ENCODE peak calls at places on chromosomes 6 and 20, in six cellular contexts. C is HepG2, E is H1, T is SK-N-SH, M is GM12878, L is K562. J is an unnamed sample.

GRCh38 chr20:31475032-31475431 is at the start of the genes DEFB124 and REM1:
- DNase-seq in E (no peak), T (peak), C (no peak), M (no peak), L (peak), J (no peak)

GRCh38 chr6:106128981-106129761 is 43.0 kb downstream of the PRDM1 start:
- DNase-seq in L (no peak), T (no peak), M (no peak), E (no peak), C (no peak), J (no peak)

GRCh38 chr20:60055740-60056139 is 97.5 kb downstream of the CDH26 start:
- DNase-seq in T (no peak), M (peak), L (no peak), C (no peak), E (no peak), J (peak)

GRCh38 chr6:133921249-133921859 is 31.7 kb upstream of the TBPL1 start:
- DNase-seq in T (peak), E (peak), L (peak), M (no peak), C (peak), J (peak)

GRCh38 chr20:35307666-35308653 is 15.7 kb upstream of the FAM83C start:
- DNase-seq in E (no peak), M (no peak), T (no peak), C (no peak), L (no peak), J (no peak)

GRCh38 chr6:130843575-130844320 is 16.5 kb downstream of the SMLR1 start:
- DNase-seq in C (peak), L (no peak), E (no peak), M (peak), T (peak), J (peak)

GRCh38 chr6:2771021-2771558 is 5.9 kb downstream of the WRNIP1 start:
- DNase-seq in E (no peak), C (no peak), T (peak), M (no peak), L (no peak), J (no peak)

GRCh38 chr20:25220021-25220730 is 24.7 kb downstream of the ENTPD6 start:
- DNase-seq in M (no peak), E (no peak), T (peak), L (no peak), C (no peak), J (no peak)

GRCh38 chr6:40845588-40845987 is 193.4 kb downstream of the UNC5CL start:
- DNase-seq in E (peak), C (peak), T (no peak), M (no peak), L (no peak), J (peak)

GRCh38 chr6:17093692-17094091 is 8.2 kb upstream of the STMND1 start:
- DNase-seq in E (no peak), T (peak), C (no peak), L (no peak), M (no peak), J (no peak)

GRCh38 chr6:85551264-85551663 is 42.4 kb downstream of the SNX14 start:
- DNase-seq in L (peak), T (peak), M (no peak), E (no peak), C (no peak), J (no peak)

GRCh38 chr6:3900744-3901351 is 51.7 kb downstream of the FAM50B start:
- DNase-seq in C (peak), E (no peak), L (no peak), T (no peak), M (no peak), J (no peak)

GRCh38 chr6:54802775-54803631 is 43.6 kb upstream of the FAM83B start:
- DNase-seq in C (no peak), M (no peak), L (no peak), E (no peak), T (no peak), J (no peak)

GRCh38 chr6:13375360-13375878 is 47.1 kb upstream of the TBC1D7 start:
- DNase-seq in E (no peak), L (no peak), M (peak), C (no peak), T (no peak), J (no peak)

GRCh38 chr20:64151634-64152530 is 12.4 kb upstream of the MYT1 start:
- DNase-seq in C (peak), M (no peak), E (no peak), L (no peak), T (no peak), J (no peak)

GRCh38 chr20:52372169-52372568 is 180.6 kb upstream of the ZFP64 start:
- DNase-seq in L (no peak), E (no peak), M (no peak), T (no peak), C (no peak), J (no peak)

DNA sequence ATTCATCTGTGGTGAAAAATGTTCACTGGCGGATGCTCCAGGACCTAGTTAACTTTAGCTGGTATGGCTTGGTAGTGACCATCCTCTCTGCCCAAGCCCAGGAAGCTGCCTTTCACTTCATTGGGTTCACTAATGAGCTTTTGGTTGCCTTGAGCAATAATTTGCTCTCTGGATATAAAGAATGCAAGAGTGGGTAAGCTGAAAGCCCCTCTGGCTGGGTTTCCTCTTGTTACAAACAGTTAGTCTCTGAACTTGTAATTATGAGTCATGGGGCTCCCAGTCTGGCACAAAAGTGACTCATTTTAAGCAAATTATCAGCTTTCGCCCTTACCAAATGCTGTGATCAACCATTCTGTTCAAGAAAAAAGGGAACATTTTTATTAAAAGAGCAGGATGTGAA is 129.8 kb upstream of the KCNK16 start:
- DNase-seq in L (no peak), M (no peak), E (no peak), T (no peak), C (no peak), J (no peak)
- H3K27ac ChIP-seq in L (no peak), M (no peak), E (no peak), T (no peak), C (no peak), J (no peak)

GRCh38 chr6:170102038-170102437 is 188.8 kb downstream of the DLL1 start:
- DNase-seq in E (no peak), L (no peak), C (no peak), M (no peak), T (no peak), J (no peak)
- TF ChIP-seq GABPA in E (no peak), L (no peak), C (no peak), M (no peak), T (no peak), J (no peak)

GRCh38 chr6:73382462-73383113 is 12.0 kb upstream of the DDX43 start:
- DNase-seq in L (no peak), T (no peak), M (no peak), C (no peak), E (no peak), J (no peak)
- TF ChIP-seq CTCF in L (no peak), T (no peak), M (no peak), C (no peak), E (no peak), J (no peak)

GRCh38 chr6:169289257-169289656 is 35.6 kb upstream of the THBS2 start:
- DNase-seq in C (no peak), L (no peak), T (no peak), M (no peak), E (no peak), J (no peak)
- H3K27ac ChIP-seq in C (no peak), L (no peak), T (no peak), M (no peak), E (no peak), J (no peak)

DNA sequence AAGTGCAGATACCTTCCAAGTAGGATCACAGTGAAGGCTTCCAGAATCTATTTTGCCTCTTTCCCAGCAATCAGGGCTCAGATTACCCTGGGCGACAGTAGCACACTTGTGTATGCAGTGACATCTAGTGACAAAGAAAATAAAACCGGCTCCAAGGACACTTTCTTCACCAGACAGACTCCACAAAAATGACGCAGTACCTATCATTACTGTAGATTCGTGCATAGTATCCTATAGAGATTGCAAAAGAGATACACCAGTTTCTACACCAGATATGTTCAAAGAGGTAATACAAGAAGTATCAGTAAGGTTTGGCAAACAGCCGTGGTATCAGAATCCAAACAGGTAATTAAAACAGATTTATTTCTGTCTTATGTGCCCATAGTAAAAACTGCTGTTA is 600.3 kb upstream of the JAG1 start:
- DNase-seq in M (no peak), L (no peak), E (no peak), T (peak), C (peak), J (peak)
- TF ChIP-seq GABPA in M (no peak), L (no peak), E (no peak), T (no peak), C (no peak), J (no peak)

GRCh38 chr20:37282558-37282957 is 6.9 kb upstream of the MANBAL start:
- DNase-seq in C (no peak), E (no peak), M (no peak), T (no peak), L (no peak), J (no peak)
- TF ChIP-seq CTCF in C (no peak), E (peak), M (peak), T (peak), L (peak), J (no peak)

DNA sequence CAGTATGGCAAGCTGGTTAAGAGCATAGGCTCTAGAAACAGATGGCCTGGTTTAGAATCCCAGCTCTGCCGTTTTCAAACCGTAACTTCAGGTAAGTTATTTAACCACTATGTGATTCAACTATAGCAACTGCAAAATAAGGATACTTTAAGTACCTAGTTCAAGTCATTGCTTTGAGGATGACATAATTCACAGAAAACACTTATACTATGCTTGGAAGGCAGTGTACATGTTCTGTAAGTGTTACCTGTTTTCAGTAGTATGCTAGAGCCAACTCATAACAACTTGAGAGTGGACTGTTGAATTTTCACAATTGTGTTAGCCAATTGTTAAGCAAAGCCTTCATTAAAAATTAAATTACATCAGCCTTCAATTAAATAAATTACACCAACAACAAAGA is 134.8 kb upstream of the BEND6 start:
- DNase-seq in C (no peak), E (no peak), M (no peak), L (no peak), T (no peak), J (no peak)
- H3K27ac ChIP-seq in C (no peak), E (no peak), M (no peak), L (no peak), T (no peak), J (no peak)

DNA sequence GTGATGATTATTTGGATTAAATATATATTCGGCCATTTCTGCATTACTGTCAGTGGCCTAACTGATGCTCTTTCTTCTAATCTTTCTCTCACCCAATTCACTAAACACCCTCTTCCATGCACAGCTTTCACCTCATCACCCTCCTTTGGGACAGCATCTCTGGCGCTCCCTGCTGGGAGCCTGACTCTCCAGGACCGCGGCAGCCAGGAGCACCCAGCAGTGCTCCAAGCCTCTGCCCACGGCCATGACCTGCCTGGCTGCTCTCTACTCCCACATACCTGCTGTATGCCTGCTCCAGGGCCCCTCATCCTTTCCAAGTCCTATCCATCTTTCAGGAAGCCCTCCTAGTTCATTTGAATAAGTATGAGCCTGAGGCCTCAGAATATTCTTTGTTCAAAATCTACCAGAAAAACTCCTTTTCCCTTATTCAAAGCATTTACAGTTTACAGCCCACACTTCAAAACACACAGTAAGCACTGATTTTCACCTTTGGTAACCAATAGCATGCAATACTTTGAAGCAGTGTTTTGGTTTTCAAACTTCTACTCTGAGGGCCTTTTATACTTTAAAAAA is 15.2 kb downstream of the CTCFL start:
- DNase-seq in C (peak), M (no peak), T (peak), E (no peak), L (peak), J (peak)
- TF ChIP-seq GABPA in C (no peak), M (no peak), T (no peak), E (no peak), L (no peak), J (no peak)

DNA sequence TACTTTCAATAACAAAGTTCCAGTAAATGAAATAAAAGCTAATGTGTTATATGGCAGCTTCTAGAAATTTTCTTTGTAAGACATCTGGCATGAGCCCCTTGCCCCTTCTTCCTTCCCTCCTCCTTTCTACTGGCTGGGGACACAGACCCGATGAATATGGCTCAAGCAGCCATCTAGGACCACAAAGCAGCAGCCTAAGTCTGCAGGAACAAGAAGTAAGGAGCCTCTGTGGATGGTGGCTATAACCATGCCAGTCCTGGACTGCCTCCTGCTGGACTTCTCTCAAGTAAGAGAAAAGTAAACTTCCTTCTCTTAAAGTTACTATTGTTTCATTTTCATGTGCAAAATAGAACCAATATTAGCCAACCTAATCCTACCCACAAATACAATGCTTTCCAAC is 114.9 kb upstream of the DST start:
- DNase-seq in E (no peak), C (peak), T (no peak), M (no peak), L (no peak), J (no peak)
- TF ChIP-seq CTCF in E (peak), C (peak), T (peak), M (peak), L (peak), J (peak)

GRCh38 chr6:158799051-158799792 is 19.9 kb downstream of the EZR start:
- DNase-seq in M (no peak), L (no peak), C (peak), T (peak), E (no peak), J (no peak)

GRCh38 chr6:158795516-158795915 is 23.7 kb downstream of the EZR start:
- DNase-seq in M (no peak), E (no peak), L (no peak), T (no peak), C (no peak), J (no peak)

GRCh38 chr6:158798311-158798710 is 20.9 kb downstream of the EZR start:
- DNase-seq in C (no peak), E (no peak), M (no peak), T (no peak), L (no peak), J (no peak)

GRCh38 chr6:158797331-158798202 is 21.6 kb downstream of the EZR start:
- DNase-seq in E (no peak), T (no peak), L (no peak), C (no peak), M (no peak), J (no peak)

DNA sequence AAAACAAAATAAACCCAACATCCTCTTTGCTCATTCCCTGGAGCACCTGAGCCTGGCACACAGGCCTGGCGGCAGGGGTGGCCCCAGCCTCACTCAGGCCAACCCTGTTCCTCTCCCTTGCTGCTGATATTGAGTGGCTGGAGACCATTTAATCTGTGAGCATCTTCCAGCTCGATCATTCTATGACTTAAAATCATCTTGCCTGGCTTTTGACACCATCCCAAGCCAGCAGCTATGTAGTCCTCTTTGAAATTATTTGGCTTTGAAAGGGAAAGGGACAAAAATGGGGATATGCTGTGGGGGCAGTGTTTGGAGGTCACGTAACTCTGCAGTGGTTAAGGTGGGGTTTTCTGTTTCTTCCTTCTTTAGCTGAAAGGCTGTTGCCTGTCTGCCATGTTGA is 22.8 kb downstream of the EZR start:
- DNase-seq in C (no peak), T (no peak), M (no peak), E (no peak), L (no peak), J (no peak)
- H3K27ac ChIP-seq in C (no peak), T (no peak), M (peak), E (no peak), L (no peak), J (no peak)